ENCODE peak calls at places on chromosomes 1 and 21, in six cellular contexts. O is CD4-positive, CD25-positive, alpha-beta regulatory T cell; G is brain microvascular endothelial cell; M is testis; C is PC-3; L is IMR-90. B is an unnamed sample. For H3K36me3 and H3K27me3, the result is how much of the 10 kb centered on the place peaks cover.

GRCh38 chr1:42922687-42923366 is 35.8 kb downstream of the SLC2A1 start:
- DNase-seq in G (peak), C (peak), M (peak), O (peak), L (peak), B (peak)

GRCh38 chr1:25033828-25034451 is 103.9 kb upstream of the RUNX3 start:
- DNase-seq in G (no peak), M (peak), C (no peak), O (no peak), L (no peak), B (no peak)

GRCh38 chr1:61080408-61081134 is 1.8 kb upstream of the NFIA start:
- DNase-seq in C (no peak), L (no peak), G (no peak), M (no peak), O (no peak), B (no peak)

GRCh38 chr1:46612937-46613660 is 3.5 kb downstream of the MOB3C start:
- DNase-seq in G (no peak), M (peak), C (no peak), O (no peak), L (no peak), B (no peak)

GRCh38 chr1:162040657-162041056 is 17.0 kb upstream of the OLFML2B start:
- DNase-seq in M (no peak), O (no peak), L (peak), G (no peak), C (peak), B (no peak)

GRCh38 chr1:85297538-85297854 is 21.1 kb upstream of the BCL10 start:
- DNase-seq in G (no peak), M (no peak), O (no peak), L (no peak), C (no peak), B (no peak)

GRCh38 chr1:30638086-30638485 is 85.3 kb downstream of the MATN1 start:
- DNase-seq in G (no peak), M (no peak), L (no peak), O (no peak), C (no peak), B (no peak)

GRCh38 chr21:44534688-44535087 is 5.3 kb downstream of the KRTAP10-1 start:
- DNase-seq in L (no peak), G (no peak), M (no peak), C (no peak), O (no peak), B (no peak)

GRCh38 chr1:21220815-21221214 is 44.1 kb upstream of the EIF4G3 start:
- DNase-seq in C (no peak), G (no peak), O (no peak), L (peak), M (no peak), B (no peak)

GRCh38 chr1:26317143-26317542 is 615 bp upstream of the CD52 start:
- DNase-seq in M (no peak), G (no peak), L (no peak), C (no peak), O (no peak), B (no peak)
- H3K4me3 ChIP-seq in M (no peak), G (no peak), L (no peak), C (no peak), O (peak), B (no peak)

GRCh38 chr1:226697151-226697575 is 41.9 kb downstream of the ITPKB start:
- DNase-seq in C (peak), M (no peak), L (peak), O (no peak), G (peak), B (no peak)
- H3K36me3 ChIP-seq in C (under half), M (under half), L (under half), O (under half), G (under half), B (under half)

GRCh38 chr1:149997585-149998262 is 12.8 kb downstream of the OTUD7B start:
- DNase-seq in O (no peak), L (no peak), M (no peak), C (no peak), G (no peak), B (no peak)
- H3K27me3 ChIP-seq in O (under half), L (under half), M (under half), C (under half), G (under half), B (under half)

GRCh38 chr1:47940779-47941178 is 56.4 kb downstream of the TRABD2B start:
- DNase-seq in G (peak), L (no peak), O (no peak), M (no peak), C (no peak), B (peak)

GRCh38 chr1:47944561-47944960 is 52.6 kb downstream of the TRABD2B start:
- DNase-seq in M (peak), C (no peak), O (no peak), G (no peak), L (no peak), B (peak)

GRCh38 chr1:47941609-47942237 is 55.5 kb downstream of the TRABD2B start:
- DNase-seq in L (no peak), O (no peak), M (no peak), G (no peak), C (peak), B (no peak)

GRCh38 chr1:47940321-47940720 is 56.9 kb downstream of the TRABD2B start:
- DNase-seq in G (peak), L (no peak), C (no peak), M (no peak), O (no peak), B (no peak)

GRCh38 chr1:47942238-47942629 is 55.0 kb downstream of the TRABD2B start:
- DNase-seq in G (no peak), O (no peak), M (no peak), L (no peak), C (peak), B (no peak)
- H3K4me3 ChIP-seq in G (no peak), O (no peak), M (no peak), L (no peak), C (no peak), B (no peak)

DNA sequence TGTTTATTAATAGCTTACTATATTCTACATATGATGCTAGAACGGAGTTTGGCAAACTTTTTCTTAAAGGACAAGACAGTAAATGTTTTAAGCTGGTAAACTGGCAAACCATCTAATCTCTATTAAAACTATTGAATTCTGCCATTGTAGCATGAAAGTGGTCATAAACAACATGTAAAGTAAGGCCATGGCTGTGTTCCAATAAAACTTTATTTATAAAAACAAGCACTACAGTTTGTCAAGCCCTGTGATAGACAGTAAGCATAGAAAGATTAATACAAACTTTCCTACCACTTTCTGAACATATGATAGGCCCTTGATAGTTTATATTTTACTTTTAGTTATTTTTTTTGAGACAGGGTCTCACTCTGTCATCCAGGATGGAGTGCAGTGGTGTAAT is 22.4 kb downstream of the PEA15 start:
- DNase-seq in C (no peak), M (no peak), O (no peak), G (no peak), L (no peak), B (no peak)
- H3K36me3 ChIP-seq in C (half or more), M (under half), O (half or more), G (half or more), L (half or more), B (half or more)

GRCh38 chr1:156414440-156415064 is 45.5 kb downstream of the RHBG start:
- DNase-seq in M (no peak), L (no peak), O (no peak), C (peak), G (no peak), B (no peak)

GRCh38 chr1:156410740-156411139 is 41.7 kb downstream of the RHBG start:
- DNase-seq in M (no peak), C (no peak), O (no peak), L (no peak), G (no peak), B (no peak)

GRCh38 chr1:156413310-156414246 is 44.6 kb downstream of the RHBG start:
- DNase-seq in G (no peak), C (no peak), O (no peak), M (no peak), L (no peak), B (no peak)

GRCh38 chr1:156410238-156410637 is 41.2 kb downstream of the RHBG start:
- DNase-seq in O (no peak), G (no peak), M (no peak), C (no peak), L (no peak), B (no peak)

DNA sequence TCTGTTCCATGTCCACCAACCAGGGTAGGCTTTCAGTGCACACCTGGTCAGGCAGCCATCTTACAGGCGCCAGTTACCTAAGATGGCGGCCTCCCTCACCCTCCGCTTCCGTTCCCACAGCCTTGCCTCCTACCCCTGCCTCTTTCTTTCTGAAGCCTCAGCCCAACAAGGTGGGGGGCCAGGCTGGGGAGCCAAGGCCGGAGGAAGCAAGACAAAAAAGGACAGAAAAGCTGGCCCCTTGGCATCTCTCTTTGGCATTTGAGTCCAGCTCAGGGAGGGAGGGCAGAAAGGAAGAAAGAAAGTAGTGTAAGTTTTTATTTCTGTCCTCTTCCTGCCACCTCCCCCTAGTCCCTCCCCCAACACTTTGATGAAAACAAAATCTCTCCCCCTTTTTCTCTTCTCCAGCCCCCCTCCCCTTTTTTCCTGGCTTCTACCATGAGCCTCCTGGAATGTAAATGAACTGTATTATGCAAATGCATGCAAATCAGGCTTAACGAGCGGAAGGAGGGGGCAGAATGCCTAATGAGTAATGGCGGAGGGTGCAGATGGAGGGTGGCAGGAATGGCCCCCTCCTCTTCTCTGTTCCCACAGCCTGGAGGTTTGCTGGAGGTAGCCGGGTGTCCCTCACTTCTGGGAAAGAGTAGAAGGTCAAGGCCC is 43.8 kb downstream of the RHBG start:
- DNase-seq in O (no peak), G (no peak), L (no peak), C (no peak), M (no peak), B (no peak)
- H3K27me3 ChIP-seq in O (under half), G (under half), L (half or more), C (under half), M (under half), B (under half)

GRCh38 chr1:27342778-27343638 is 1.2 kb downstream of the SYTL1 start:
- DNase-seq in O (peak), L (no peak), G (no peak), C (peak), M (no peak), B (no peak)
- H3K4me3 ChIP-seq in O (peak), L (no peak), G (no peak), C (peak), M (no peak), B (no peak)

GRCh38 chr21:25589905-25590304 is 17.4 kb downstream of the MRPL39 start:
- DNase-seq in M (no peak), O (no peak), L (no peak), C (no peak), G (no peak), B (no peak)

GRCh38 chr21:25582888-25583287 is 24.4 kb downstream of the MRPL39 start:
- DNase-seq in C (no peak), O (no peak), M (no peak), G (no peak), L (no peak), B (no peak)

GRCh38 chr21:25584833-25585232 is 22.4 kb downstream of the MRPL39 start:
- DNase-seq in O (no peak), M (no peak), C (no peak), G (no peak), L (no peak), B (no peak)

GRCh38 chr21:25583370-25584133 is 23.7 kb downstream of the MRPL39 start:
- DNase-seq in M (no peak), C (no peak), G (no peak), O (no peak), L (no peak), B (no peak)

DNA sequence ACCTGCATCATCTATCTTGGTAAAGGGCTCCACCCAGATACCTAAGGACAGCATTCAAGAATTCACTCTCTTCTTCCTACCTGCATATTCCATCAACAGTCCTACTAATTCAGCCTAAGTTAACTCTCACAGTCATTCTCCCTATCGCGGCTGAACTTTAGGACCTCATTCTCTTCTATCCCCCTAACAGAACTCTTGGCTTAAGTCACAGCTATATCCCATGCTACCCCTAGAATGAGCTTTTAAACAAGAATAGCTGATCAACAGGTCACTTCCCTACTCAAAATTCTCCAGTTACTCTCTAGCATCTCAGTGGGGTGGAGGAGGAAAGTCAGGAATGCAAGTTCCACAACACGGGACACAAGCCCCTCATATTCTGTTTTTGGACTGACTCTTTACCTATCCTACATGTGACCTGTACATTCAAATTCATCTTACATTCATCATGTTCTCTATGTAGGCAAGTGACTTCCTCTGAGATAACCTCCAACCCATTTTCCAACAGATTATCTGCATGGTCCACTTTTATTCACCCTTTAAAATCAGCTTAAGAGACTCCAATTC is 21.0 kb downstream of the MRPL39 start:
- DNase-seq in L (no peak), G (no peak), O (no peak), C (no peak), M (no peak), B (no peak)
- H3K36me3 ChIP-seq in L (under half), G (under half), O (under half), C (under half), M (under half), B (under half)